ENCODE peak calls at places on chromosome 17, in five cellular contexts. Q is upper lobe of right lung, L is mucosa of descending colon, Y is IMR-90, M is H1. D is an unnamed sample.

GRCh38 chr17:44916059-44916780 is 920 bp upstream of the GFAP start:
- DNase-seq in L (no peak), Y (no peak), M (no peak), Q (peak), D (peak)

GRCh38 chr17:78173025-78173715 is 4.8 kb downstream of the SYNGR2 start:
- DNase-seq in Y (no peak), M (no peak), L (peak), Q (no peak), D (no peak)

GRCh38 chr17:72380737-72381136 is 259.9 kb downstream of the SOX9 start:
- DNase-seq in Y (no peak), Q (no peak), M (no peak), L (no peak), D (no peak)

GRCh38 chr17:14838567-14838966 is 426.6 kb downstream of the PMP22 start:
- DNase-seq in M (no peak), L (no peak), Q (no peak), Y (peak), D (no peak)

GRCh38 chr17:71202449-71202848 is 918.4 kb upstream of the SOX9 start:
- DNase-seq in Q (no peak), M (no peak), L (no peak), Y (no peak), D (no peak)

GRCh38 chr17:69561462-69561861 is 147.0 kb downstream of the MAP2K6 start:
- DNase-seq in Q (no peak), M (no peak), L (no peak), Y (no peak), D (no peak)

GRCh38 chr17:3851461-3852100 is 5.5 kb upstream of the NCBP3 start:
- DNase-seq in Q (no peak), Y (no peak), L (no peak), M (no peak), D (no peak)

GRCh38 chr17:41527076-41528023 is 758 bp downstream of the KRT19 start:
- DNase-seq in Q (peak), L (peak), Y (no peak), M (no peak), D (no peak)

GRCh38 chr17:27345141-27345904 is 51.4 kb downstream of the WSB1 start:
- DNase-seq in M (peak), L (peak), Y (peak), Q (no peak), D (no peak)

GRCh38 chr17:58322581-58323419 is 5.8 kb downstream of the TSPOAP1 start:
- DNase-seq in M (no peak), Y (no peak), L (no peak), Q (peak), D (no peak)

GRCh38 chr17:6796887-6797490 is 21.0 kb downstream of the FBXO39 start:
- DNase-seq in M (no peak), Y (no peak), Q (no peak), L (no peak), D (no peak)

GRCh38 chr17:77375917-77376651 is 235.3 kb downstream of the SEC14L1 start:
- DNase-seq in Y (peak), M (no peak), L (no peak), Q (no peak), D (no peak)

GRCh38 chr17:1834378-1835149 is 4.8 kb downstream of the RPA1 start:
- DNase-seq in L (peak), M (no peak), Y (no peak), Q (no peak), D (no peak)

GRCh38 chr17:49908782-49909714 is 59.9 kb upstream of the DLX4 start:
- DNase-seq in Q (no peak), Y (no peak), L (no peak), M (no peak), D (no peak)

GRCh38 chr17:72370819-72371218 is 250.0 kb downstream of the SOX9 start:
- DNase-seq in L (no peak), M (no peak), Q (no peak), Y (peak), D (no peak)

GRCh38 chr17:76716834-76717205 is 6.1 kb upstream of the MXRA7 start:
- DNase-seq in L (no peak), Y (peak), M (no peak), Q (peak), D (no peak)

GRCh38 chr17:4849011-4849536 is 15.9 kb downstream of the MINK1 start:
- DNase-seq in L (no peak), Y (no peak), M (peak), Q (no peak), D (no peak)

GRCh38 chr17:11023639-11024479 is 186.0 kb upstream of the PIRT start:
- DNase-seq in Q (no peak), Y (no peak), M (no peak), L (no peak), D (no peak)

GRCh38 chr17:4986403-4986802 is 1.1 kb downstream of the CAMTA2 start:
- DNase-seq in Y (no peak), M (no peak), Q (no peak), L (peak), D (no peak)

GRCh38 chr17:59807892-59808509 is 84.7 kb downstream of the TUBD1 start:
- DNase-seq in Q (no peak), M (no peak), Y (no peak), L (no peak), D (no peak)

GRCh38 chr17:42179911-42180410 is 981 bp downstream of the KCNH4 start:
- DNase-seq in L (peak), Q (no peak), Y (peak), M (no peak), D (no peak)

GRCh38 chr17:36188891-36189306 is 7.7 kb downstream of the CCL3L1 start:
- DNase-seq in Y (no peak), M (no peak), Q (no peak), L (peak), D (no peak)

GRCh38 chr17:17819561-17819995 is 17.2 kb downstream of the SREBF1 start:
- DNase-seq in M (no peak), Y (peak), Q (peak), L (peak), D (no peak)

GRCh38 chr17:3794890-3795757 is 5.9 kb downstream of the ITGAE start:
- DNase-seq in L (no peak), Y (peak), M (no peak), Q (no peak), D (peak)

GRCh38 chr17:44451016-44451415 is 52.2 kb downstream of the GPATCH8 start:
- DNase-seq in Q (no peak), L (no peak), Y (no peak), M (no peak), D (no peak)

GRCh38 chr17:41992576-41992975 is 24.7 kb downstream of the DNAJC7 start:
- DNase-seq in M (no peak), L (no peak), Q (no peak), Y (no peak), D (no peak)

GRCh38 chr17:63436523-63437110 is 9.5 kb downstream of the CYB561 start:
- DNase-seq in L (no peak), Q (no peak), Y (no peak), M (no peak), D (peak)

GRCh38 chr17:57249520-57249919 is 6.8 kb upstream of the MSI2 start:
- DNase-seq in Y (no peak), M (no peak), Q (no peak), L (no peak), D (no peak)

GRCh38 chr17:2779545-2779944 is 16.7 kb upstream of the RAP1GAP2 start:
- DNase-seq in Q (no peak), L (no peak), M (no peak), Y (no peak), D (no peak)

GRCh38 chr17:6471531-6472465 is 27.5 kb downstream of the PIMREG start:
- DNase-seq in Y (peak), L (no peak), M (no peak), Q (no peak), D (no peak)

GRCh38 chr17:78257810-78258322 is 26.4 kb downstream of the TMEM235 start:
- DNase-seq in Y (peak), Q (peak), M (no peak), L (no peak), D (no peak)

GRCh38 chr17:27892866-27893769 is at the start of gene LYRM9:
- DNase-seq in Q (peak), M (peak), L (peak), Y (peak), D (peak)

GRCh38 chr17:52885882-52886281 is 727.4 kb upstream of the CA10 start:
- DNase-seq in Q (no peak), Y (no peak), L (no peak), M (no peak), D (no peak)

DNA sequence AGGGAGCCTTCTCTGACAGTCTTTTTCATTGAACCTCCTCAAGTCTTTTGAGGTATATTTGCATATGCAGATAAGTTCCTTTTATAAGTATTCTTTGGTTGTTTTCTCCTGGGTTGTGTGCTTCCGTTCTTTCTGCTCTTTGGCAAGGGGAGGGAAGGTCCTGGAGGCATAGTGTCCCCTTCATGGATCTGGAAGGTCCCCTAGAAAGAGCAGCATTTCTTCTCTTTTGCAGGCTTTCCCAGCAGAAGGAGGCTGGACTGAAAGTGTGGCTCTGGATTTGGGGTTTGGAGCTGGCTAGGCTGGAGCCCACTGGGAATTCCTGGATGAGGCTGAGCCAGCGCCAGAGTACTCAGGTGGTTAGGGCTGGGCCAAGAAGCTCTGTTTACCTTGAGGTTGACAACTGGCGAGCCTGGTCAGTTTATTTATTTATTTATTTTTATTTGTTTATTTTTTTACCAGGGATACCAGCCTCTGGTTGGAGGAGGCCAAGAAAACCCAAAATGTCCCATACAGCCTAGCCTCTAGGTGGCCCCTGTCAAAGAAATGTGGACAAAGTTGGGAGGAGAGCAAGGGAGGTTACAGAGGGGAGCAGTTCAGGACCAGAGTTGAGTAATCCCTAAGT is 5.4 kb upstream of the TOP2A start:
- DNase-seq in Y (no peak), L (no peak), Q (peak), M (no peak), D (no peak)
- TF ChIP-seq CTCF in Y (no peak), L (no peak), Q (no peak), M (peak), D (peak)

GRCh38 chr17:75289122-75289831 is at the start of gene SLC25A19:
- DNase-seq in Q (peak), Y (peak), L (peak), M (peak), D (peak)

GRCh38 chr17:75287221-75287620 is 2.0 kb downstream of the SLC25A19 start:
- DNase-seq in M (no peak), Y (no peak), L (no peak), Q (no peak), D (no peak)

GRCh38 chr17:75288359-75288758 is 874 bp downstream of the SLC25A19 start:
- DNase-seq in L (no peak), Y (no peak), M (no peak), Q (no peak), D (no peak)

GRCh38 chr17:75288784-75289121 is 480 bp downstream of the SLC25A19 start:
- DNase-seq in Y (no peak), L (peak), Q (peak), M (no peak), D (no peak)

GRCh38 chr17:75289832-75290337 is 652 bp upstream of the SLC25A19 start:
- DNase-seq in Y (peak), M (no peak), Q (peak), L (peak), D (no peak)
- TF ChIP-seq CTCF in Y (peak), M (peak), Q (peak), L (peak), D (no peak)

DNA sequence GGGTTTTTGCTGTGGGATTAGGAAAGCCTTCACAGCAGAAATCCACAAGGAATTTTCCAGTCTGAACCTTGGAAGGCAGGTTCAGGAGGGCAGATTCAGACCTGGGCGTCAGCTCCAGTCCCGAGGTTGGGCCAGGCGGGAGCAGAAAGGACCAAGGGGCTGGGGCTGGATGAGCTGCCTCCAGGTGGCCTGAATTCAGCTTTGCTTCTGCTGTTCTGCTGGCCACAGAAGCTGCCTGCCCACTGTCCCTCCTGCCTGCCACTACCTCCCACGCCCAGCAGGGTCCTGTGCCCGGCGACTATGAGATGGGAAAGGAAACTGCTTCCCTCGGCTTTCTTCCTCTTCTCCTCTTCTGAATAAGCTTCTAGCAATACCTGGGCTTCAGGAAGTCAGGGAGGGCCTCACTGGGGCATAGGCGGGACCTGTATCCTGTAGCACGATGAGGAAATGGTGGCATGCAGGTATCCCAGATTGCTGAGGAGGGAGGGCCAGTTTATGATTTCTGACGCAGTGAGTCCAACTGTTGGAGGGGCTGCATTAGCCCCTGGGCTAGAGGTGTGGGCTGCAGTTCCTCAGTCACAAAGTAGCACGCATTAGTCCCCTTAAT is 18.4 kb downstream of the TBX4 start:
- DNase-seq in Q (peak), Y (no peak), L (no peak), M (no peak), D (peak)
- TF ChIP-seq CTCF in Q (no peak), Y (no peak), L (no peak), M (peak), D (no peak)

GRCh38 chr17:7893226-7893880 is 4.8 kb downstream of the CHD3 start:
- DNase-seq in Y (no peak), L (no peak), M (no peak), Q (peak), D (no peak)

GRCh38 chr17:7894226-7894625 is 5.6 kb downstream of the CHD3 start:
- DNase-seq in Y (no peak), M (no peak), Q (peak), L (no peak), D (no peak)

GRCh38 chr17:7897773-7898172 is 9.2 kb downstream of the CHD3 start:
- DNase-seq in L (peak), Y (peak), M (no peak), Q (peak), D (no peak)

GRCh38 chr17:7894866-7895265 is 6.3 kb downstream of the CHD3 start:
- DNase-seq in L (no peak), Y (no peak), M (no peak), Q (peak), D (no peak)

GRCh38 chr17:7897090-7897489 is 8.5 kb downstream of the CHD3 start:
- DNase-seq in L (no peak), Y (peak), M (no peak), Q (peak), D (no peak)
- TF ChIP-seq CTCF in L (no peak), Y (no peak), M (no peak), Q (no peak), D (no peak)

GRCh38 chr17:83075270-83075880 is 4.0 kb upstream of the METRNL start:
- DNase-seq in Q (no peak), M (no peak), Y (no peak), L (no peak), D (no peak)

GRCh38 chr17:83077411-83077810 is 2.0 kb upstream of the METRNL start:
- DNase-seq in Q (no peak), Y (no peak), L (no peak), M (no peak), D (no peak)

GRCh38 chr17:83078378-83079339 is 750 bp upstream of the METRNL start:
- DNase-seq in Q (no peak), L (no peak), Y (no peak), M (no peak), D (no peak)

GRCh38 chr17:83074696-83075223 is 4.6 kb upstream of the METRNL start:
- DNase-seq in M (no peak), L (no peak), Q (no peak), Y (no peak), D (no peak)

DNA sequence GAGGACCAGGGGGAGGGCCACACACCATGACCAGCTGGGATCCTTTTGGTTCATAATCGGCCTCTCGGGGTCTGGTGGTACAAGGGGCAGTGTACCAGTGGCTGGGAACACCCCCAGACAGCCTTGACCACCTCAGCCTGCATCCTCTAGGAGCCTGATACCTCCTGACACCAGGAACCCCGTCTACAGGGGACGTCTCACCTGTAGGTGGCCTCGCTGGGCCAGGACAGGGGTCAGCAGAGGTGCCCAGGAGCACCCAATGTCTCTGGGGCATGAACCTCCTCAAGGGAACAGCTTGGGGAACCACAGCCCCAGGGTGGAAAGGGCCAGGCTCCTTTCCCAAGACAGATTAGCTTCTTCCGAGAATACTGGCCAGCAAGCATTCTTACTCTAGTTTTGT is 2.5 kb upstream of the METRNL start:
- DNase-seq in Y (no peak), Q (no peak), L (peak), M (no peak), D (no peak)
- TF ChIP-seq CTCF in Y (no peak), Q (peak), L (no peak), M (peak), D (peak)

DNA sequence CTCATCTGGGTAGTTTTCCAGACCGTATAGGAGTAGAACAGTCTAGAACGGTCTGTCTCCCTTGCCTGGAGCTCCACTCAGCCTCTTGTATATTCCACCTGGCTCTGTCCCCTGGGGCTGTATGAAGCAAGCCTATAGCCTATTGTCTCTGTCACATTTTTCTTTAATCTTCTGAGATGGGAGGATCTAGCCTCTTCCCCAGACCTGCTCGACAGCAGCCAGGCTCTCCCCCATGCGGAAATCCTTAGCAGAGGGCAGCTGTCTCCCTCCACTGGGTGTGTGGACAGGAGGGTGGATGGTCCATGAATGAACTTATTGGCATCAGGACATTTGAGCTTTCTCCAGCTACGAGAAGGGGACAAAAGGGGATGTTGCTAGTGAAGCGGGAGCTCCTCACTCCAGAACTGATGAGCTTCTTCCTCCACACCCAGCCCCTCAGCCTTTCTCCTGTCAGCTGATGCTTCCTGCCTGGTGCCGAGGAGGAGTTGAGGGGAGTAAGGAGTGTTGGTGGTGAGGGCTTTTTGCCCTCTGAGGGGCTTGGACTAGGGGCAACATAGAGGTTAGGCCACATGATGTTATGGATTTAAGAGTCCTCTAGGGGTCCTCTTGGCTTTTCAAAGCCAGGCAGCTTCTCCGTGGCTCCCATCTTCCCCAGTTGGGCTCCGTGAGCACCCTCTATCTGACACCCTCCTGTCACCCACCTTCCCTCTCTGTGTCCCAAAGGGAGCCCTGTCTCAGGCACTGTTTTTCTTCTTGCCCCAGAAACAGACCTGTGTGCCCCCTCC is 28.0 kb downstream of the ARHGAP23 start:
- DNase-seq in Q (no peak), L (no peak), Y (no peak), M (no peak), D (no peak)
- TF ChIP-seq CTCF in Q (peak), L (no peak), Y (peak), M (peak), D (peak)

GRCh38 chr17:67116045-67116575 is 71.8 kb downstream of the CACNG1 start:
- DNase-seq in M (no peak), Q (no peak), Y (no peak), L (no peak), D (no peak)
- TF ChIP-seq CTCF in M (no peak), Q (no peak), Y (no peak), L (no peak), D (peak)

DNA sequence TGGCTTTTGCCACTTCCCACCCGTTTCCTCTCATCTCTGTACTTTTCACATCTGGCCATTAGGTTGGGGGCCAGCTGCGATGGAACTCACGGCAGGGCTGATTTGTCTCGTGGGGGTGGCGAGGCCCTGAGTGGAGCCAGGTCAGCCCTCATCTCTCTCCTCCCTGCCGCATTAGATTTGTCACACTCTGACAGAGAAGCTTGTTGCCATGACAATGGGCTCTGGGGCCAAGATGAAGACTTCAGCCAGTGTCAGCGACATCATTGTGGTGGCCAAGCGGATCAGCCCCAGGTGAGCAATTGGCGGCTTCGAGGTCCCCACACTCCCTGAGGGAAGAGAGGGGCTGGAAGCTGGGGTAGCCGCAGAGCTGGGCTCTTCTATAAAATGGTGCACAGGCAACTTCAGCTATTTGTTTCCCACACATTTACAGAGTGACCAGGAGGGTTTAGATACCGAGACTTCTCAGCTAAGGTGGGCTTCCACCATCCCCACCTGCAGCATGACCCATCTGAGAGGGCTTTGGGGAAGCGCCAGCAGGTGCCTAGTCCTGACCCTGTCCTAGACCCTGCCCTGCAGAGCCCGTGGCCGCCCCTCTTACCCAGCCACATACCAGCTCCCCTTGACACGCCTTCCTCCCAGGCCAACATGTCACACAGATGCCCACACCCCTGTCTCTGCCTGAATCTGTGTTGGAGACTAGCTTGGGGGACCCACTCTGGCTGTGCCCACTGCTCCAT is 8.4 kb downstream of the TMEM98 start:
- DNase-seq in Y (no peak), L (no peak), Q (no peak), M (no peak), D (no peak)
- TF ChIP-seq CTCF in Y (no peak), L (no peak), Q (no peak), M (no peak), D (no peak)

GRCh38 chr17:81854974-81855774 is 5.2 kb downstream of the P4HB start:
- DNase-seq in M (no peak), Q (no peak), Y (no peak), L (no peak), D (no peak)
- TF ChIP-seq CTCF in M (no peak), Q (no peak), Y (no peak), L (no peak), D (no peak)

D was measured in chondrocyte.